ENCODE peak calls at places on chromosomes 2 and 18, in five cellular contexts. One of them, this sample, is unnamed.

GRCh38 chr2:23456881-23457760 is 72.1 kb downstream of the KLHL29 start:
- DNase-seq in progenitor cell of endocrine pancreas: no peak
- DNase-seq in posterior cingulate gyrus: no peak
- DNase-seq in upper lobe of right lung: no peak
- DNase-seq in midbrain: no peak
- DNase-seq in this sample: no peak

GRCh38 chr2:225937625-225938024 is 538.1 kb downstream of the NYAP2 start:
- DNase-seq in progenitor cell of endocrine pancreas: no peak
- DNase-seq in posterior cingulate gyrus: no peak
- DNase-seq in upper lobe of right lung: no peak
- DNase-seq in midbrain: no peak
- DNase-seq in this sample: no peak

GRCh38 chr18:49020129-49020528 is 69.4 kb upstream of the SMAD7 start:
- DNase-seq in progenitor cell of endocrine pancreas: no peak
- DNase-seq in posterior cingulate gyrus: no peak
- DNase-seq in upper lobe of right lung: peak
- DNase-seq in midbrain: no peak
- DNase-seq in this sample: no peak

GRCh38 chr18:50079571-50080295 is 115.2 kb downstream of the MYO5B start:
- DNase-seq in progenitor cell of endocrine pancreas: no peak
- DNase-seq in posterior cingulate gyrus: peak
- DNase-seq in upper lobe of right lung: peak
- DNase-seq in midbrain: peak
- DNase-seq in this sample: peak

GRCh38 chr18:35753306-35753910 is 171.9 kb downstream of the GALNT1 start:
- DNase-seq in progenitor cell of endocrine pancreas: no peak
- DNase-seq in posterior cingulate gyrus: no peak
- DNase-seq in upper lobe of right lung: no peak
- DNase-seq in midbrain: no peak
- DNase-seq in this sample: no peak

GRCh38 chr2:143165291-143165690 is 36.1 kb downstream of the ARHGAP15 start:
- DNase-seq in progenitor cell of endocrine pancreas: no peak
- DNase-seq in posterior cingulate gyrus: no peak
- DNase-seq in upper lobe of right lung: no peak
- DNase-seq in midbrain: no peak
- DNase-seq in this sample: no peak

GRCh38 chr2:102753563-102754159 is 8.2 kb upstream of the TMEM182 start:
- DNase-seq in progenitor cell of endocrine pancreas: no peak
- DNase-seq in posterior cingulate gyrus: peak
- DNase-seq in upper lobe of right lung: no peak
- DNase-seq in midbrain: peak
- DNase-seq in this sample: no peak

GRCh38 chr2:120851116-120851773 is 115.6 kb downstream of the GLI2 start:
- DNase-seq in progenitor cell of endocrine pancreas: no peak
- DNase-seq in posterior cingulate gyrus: no peak
- DNase-seq in upper lobe of right lung: peak
- DNase-seq in midbrain: no peak
- DNase-seq in this sample: no peak

GRCh38 chr2:114550895-114551793 is 108.7 kb downstream of the DPP10 start:
- DNase-seq in progenitor cell of endocrine pancreas: peak
- DNase-seq in posterior cingulate gyrus: peak
- DNase-seq in upper lobe of right lung: no peak
- DNase-seq in midbrain: peak
- DNase-seq in this sample: no peak

GRCh38 chr2:175203621-175204496 is 22.3 kb upstream of the ATP5MC3 start:
- DNase-seq in progenitor cell of endocrine pancreas: peak
- DNase-seq in posterior cingulate gyrus: peak
- DNase-seq in upper lobe of right lung: no peak
- DNase-seq in midbrain: peak
- DNase-seq in this sample: no peak

This sample was measured in upper lobe of left lung.